ENCODE peak calls at places on chromosomes 13 and 19, in eight cellular contexts. U is stimulated activated CD4-positive, alpha-beta T cell treated with anti-CD3 and anti-CD28 coated beads, Interleukin-12 subunit alpha, Interleukin-12 subunit beta, amount 100 ng/mL, for 4 hours; T is anterior cingulate cortex; M is GM23338; H is activated T-helper 1 cell treated with anti-CD3 and anti-CD28 coated beads, Interleukin-2, amount 50 U/mL, for 16 hours; N is cardiac muscle cell; D is lung; J is astrocyte of the spinal cord. S is an unnamed sample.
A peak's percentile ranks its signal among the peaks of the same experiment; 100 is the strongest.

GRCh38 chr19:58357798-58358145 is 4.5 kb upstream of the A1BG start:
- DNase-seq in U (no peak), T (no peak), M (no peak), H (no peak), N (no peak), D (no peak), J (no peak), S (no peak)

GRCh38 chr19:17874423-17875135 is 2.8 kb downstream of the SLC5A5 start:
- DNase-seq in U (no peak), T (no peak), M (no peak), H (no peak), N (no peak), D (no peak), J (no peak), S (no peak)

GRCh38 chr19:32337176-32337808 is 8.1 kb upstream of the ZNF507 start:
- DNase-seq in U (no peak), T (no peak), M (no peak), H (no peak), N (peak; percentile 7), D (no peak), J (no peak), S (no peak)

GRCh38 chr19:53898166-53898565 is 10.9 kb upstream of the CACNG7 start:
- DNase-seq in U (no peak), T (no peak), M (peak; percentile 63), H (no peak), N (no peak), D (no peak), J (no peak), S (no peak)

GRCh38 chr13:90197722-90198121 is 1149.8 kb upstream of the MIR17HG start:
- DNase-seq in U (no peak), T (no peak), M (no peak), H (no peak), N (no peak), D (no peak), J (peak; percentile 59), S (no peak)

GRCh38 chr19:2426661-2427322 is 594 bp downstream of the TIMM13 start:
- DNase-seq in U (peak; percentile 53), T (no peak), M (peak; percentile 58), H (no peak), N (peak; percentile 66), D (no peak), J (no peak), S (no peak)

GRCh38 chr13:41144576-41144975 is 12.0 kb upstream of the KBTBD6 start:
- DNase-seq in U (no peak), T (no peak), M (no peak), H (no peak), N (no peak), D (no peak), J (no peak), S (no peak)

GRCh38 chr13:36370108-36370429 is 23.9 kb upstream of the SPART start:
- DNase-seq in U (no peak), T (peak; percentile 33), M (no peak), H (no peak), N (no peak), D (no peak), J (no peak), S (no peak)

GRCh38 chr13:109989155-109989554 is 202.8 kb upstream of the IRS2 start:
- DNase-seq in U (no peak), T (no peak), M (no peak), H (no peak), N (no peak), D (no peak), J (peak; percentile 76), S (no peak)

GRCh38 chr13:89925107-89925506 is 1422.4 kb upstream of the MIR17HG start:
- DNase-seq in U (no peak), T (no peak), M (peak; percentile 72), H (no peak), N (peak; percentile 58), D (no peak), J (peak; percentile 43), S (peak; percentile 3)

S was measured in NCI-H1105 treated with DMSO at 0.1 percent for 48 hours.